ENCODE peak calls at places on chromosomes 6 and 20, in five cellular contexts. W is fibroblast of lung, B is ascending aorta, Z is esophagus squamous epithelium, C is dorsolateral prefrontal cortex. N is an unnamed sample.

GRCh38 chr20:6999381-6999780 is 231.9 kb downstream of the BMP2 start:
- DNase-seq in W (no peak), B (no peak), Z (no peak), C (no peak), N (no peak)

GRCh38 chr20:57633945-57634491 is 13.8 kb upstream of the ZBP1 start:
- DNase-seq in W (no peak), B (no peak), Z (no peak), C (no peak), N (no peak)

GRCh38 chr6:52399511-52400315 is 20.4 kb upstream of the EFHC1 start:
- DNase-seq in W (peak; percentile 77), B (no peak), Z (no peak), C (no peak), N (peak; percentile 58)

GRCh38 chr6:146341498-146342230 is 202.0 kb upstream of the RAB32 start:
- DNase-seq in W (no peak), B (no peak), Z (no peak), C (no peak), N (no peak)

GRCh38 chr6:87714093-87714809 is 12.2 kb upstream of the AKIRIN2 start:
- DNase-seq in W (peak; percentile 88), B (no peak), Z (no peak), C (no peak), N (peak; percentile 61)

GRCh38 chr20:36653456-36653855 is 7.5 kb upstream of the SLA2 start:
- DNase-seq in W (no peak), B (no peak), Z (no peak), C (no peak), N (no peak)

GRCh38 chr20:10672579-10673127 is 1.1 kb downstream of the JAG1 start:
- DNase-seq in W (peak; percentile 65), B (no peak), Z (no peak), C (peak; percentile 42), N (no peak)

GRCh38 chr20:50248104-50248631 is 57.5 kb downstream of the CEBPB start:
- DNase-seq in W (peak; percentile 35), B (no peak), Z (no peak), C (no peak), N (no peak)

GRCh38 chr6:26223677-26224546 is 136.7 kb downstream of the HFE start:
- DNase-seq in W (peak; percentile 98), B (no peak), Z (no peak), C (no peak), N (peak; percentile 63)

GRCh38 chr6:44430322-44430721 is 42.8 kb downstream of the CDC5L start:
- DNase-seq in W (peak; percentile 37), B (no peak), Z (no peak), C (no peak), N (no peak)

GRCh38 chr6:157786221-157786620 is 36.8 kb upstream of the SNX9 start:
- DNase-seq in W (no peak), B (no peak), Z (no peak), C (no peak), N (no peak)

GRCh38 chr6:2222275-2222842 is 23.0 kb downstream of the GMDS start:
- DNase-seq in W (no peak), B (no peak), Z (no peak), C (no peak), N (no peak)

GRCh38 chr6:48141975-48142374 is 31.0 kb upstream of the PTCHD4 start:
- DNase-seq in W (no peak), B (no peak), Z (no peak), C (no peak), N (no peak)

GRCh38 chr6:106525111-106525884 is 104.0 kb downstream of the RTN4IP1 start:
- DNase-seq in W (no peak), B (no peak), Z (no peak), C (no peak), N (no peak)

GRCh38 chr6:36029464-36029863 is 1.9 kb downstream of the MAPK14 start:
- DNase-seq in W (peak; percentile 91), B (no peak), Z (no peak), C (no peak), N (peak; percentile 4)

GRCh38 chr6:72316675-72317380 is 305.0 kb upstream of the KCNQ5 start:
- DNase-seq in W (no peak), B (no peak), Z (no peak), C (no peak), N (no peak)

GRCh38 chr6:160277546-160277945 is 18.9 kb upstream of the SLC22A2 start:
- DNase-seq in W (no peak), B (no peak), Z (no peak), C (no peak), N (no peak)

GRCh38 chr20:31870703-31871601 is 518 bp downstream of the TTLL9 start:
- DNase-seq in W (no peak), B (no peak), Z (no peak), C (no peak), N (no peak)

GRCh38 chr6:41733707-41734665 is 1.4 kb downstream of the TFEB start:
- DNase-seq in W (peak; percentile 58), B (peak; percentile 39), Z (no peak), C (peak; percentile 79), N (peak; percentile 85)

GRCh38 chr6:31920803-31921202 is 6.7 kb upstream of the C2 start:
- DNase-seq in W (peak; percentile 75), B (no peak), Z (no peak), C (no peak), N (no peak)

GRCh38 chr20:3563548-3564177 is 92.8 kb downstream of the ATRN start:
- DNase-seq in W (peak; percentile 80), B (no peak), Z (no peak), C (no peak), N (peak; percentile 37)

GRCh38 chr6:1613631-1614447 is 4.1 kb downstream of the FOXC1 start:
- DNase-seq in W (peak; percentile 20), B (no peak), Z (no peak), C (no peak), N (no peak)

GRCh38 chr20:10715035-10715434 is 41.2 kb upstream of the JAG1 start:
- DNase-seq in W (peak; percentile 73), B (no peak), Z (no peak), C (no peak), N (peak; percentile 68)

GRCh38 chr6:12158686-12159415 is 131.3 kb upstream of the EDN1 start:
- DNase-seq in W (no peak), B (no peak), Z (no peak), C (no peak), N (no peak)

GRCh38 chr20:23659989-23660837 is 22.5 kb upstream of the CST3 start:
- DNase-seq in W (peak; percentile 82), B (no peak), Z (no peak), C (no peak), N (no peak)

GRCh38 chr20:35502352-35502751 is 27.1 kb downstream of the C20orf173 start:
- DNase-seq in W (no peak), B (no peak), Z (no peak), C (no peak), N (no peak)
- H3K4me3 ChIP-seq in W (no peak overlapping the region), B (no peak overlapping the region), Z (no peak overlapping the region), C (no peak overlapping the region), N (no peak overlapping the region)

GRCh38 chr20:33730946-33731692 is 677 bp upstream of the ZNF341 start:
- DNase-seq in W (no peak), B (no peak), Z (no peak), C (no peak), N (no peak)
- H3K4me3 ChIP-seq in W (peak overlapping the region; percentile 60), B (peak overlapping the region; percentile 81), Z (peak overlapping the region; percentile 51), C (peak overlapping the region; percentile 75), N (peak overlapping the region; percentile 58)

GRCh38 chr20:47969426-47969825 is 184.1 kb upstream of the SULF2 start:
- DNase-seq in W (no peak), B (no peak), Z (no peak), C (no peak), N (no peak)
- H3K4me3 ChIP-seq in W (no peak overlapping the region), B (no peak overlapping the region), Z (no peak overlapping the region), C (no peak overlapping the region), N (no peak overlapping the region)

GRCh38 chr20:54174452-54175175 is 828 bp upstream of the CYP24A1 start:
- DNase-seq in W (peak; percentile 9), B (no peak), Z (no peak), C (no peak), N (peak; percentile 46)
- H3K4me3 ChIP-seq in W (peak overlapping the region; percentile 3), B (peak overlapping the region; percentile 18), Z (no peak overlapping the region), C (peak overlapping the region; percentile 52), N (peak overlapping the region; percentile 83)

DNA sequence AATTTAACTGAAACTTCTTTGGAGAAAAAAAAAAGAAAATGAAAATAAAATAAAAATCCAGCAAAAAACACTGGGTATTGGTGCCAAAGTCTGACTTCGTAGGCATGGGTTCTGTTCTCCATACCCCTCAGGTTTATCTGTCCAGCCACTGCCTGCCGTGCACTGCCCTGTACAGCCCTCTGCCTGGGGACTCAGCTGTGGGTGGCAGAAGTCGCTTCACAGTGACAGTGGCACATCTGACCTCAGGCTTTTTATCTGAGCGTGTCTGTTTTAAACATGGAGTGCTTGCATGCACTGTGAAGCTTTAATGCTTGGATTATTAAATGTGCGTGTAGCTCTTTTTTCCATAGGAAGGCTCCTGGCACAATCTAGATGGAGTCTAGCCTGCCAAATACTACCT is 375.4 kb downstream of the UTRN start:
- DNase-seq in W (no peak), B (no peak), Z (no peak), C (no peak), N (no peak)
- H3K4me3 ChIP-seq in W (no peak overlapping the region), B (no peak overlapping the region), Z (no peak overlapping the region), C (no peak overlapping the region), N (no peak overlapping the region)

GRCh38 chr20:51532577-51533191 is 9.8 kb downstream of the NFATC2 start:
- DNase-seq in W (peak; percentile 19), B (peak; percentile 57), Z (no peak), C (peak; percentile 61), N (no peak)

GRCh38 chr20:51531712-51532456 is 10.6 kb downstream of the NFATC2 start:
- DNase-seq in W (no peak), B (no peak), Z (no peak), C (no peak), N (no peak)

GRCh38 chr20:51531141-51531710 is 11.3 kb downstream of the NFATC2 start:
- DNase-seq in W (no peak), B (no peak), Z (no peak), C (no peak), N (peak; percentile 14)

GRCh38 chr20:51534764-51535386 is 7.6 kb downstream of the NFATC2 start:
- DNase-seq in W (no peak), B (no peak), Z (no peak), C (no peak), N (no peak)

GRCh38 chr20:51533291-51534172 is 9.0 kb downstream of the NFATC2 start:
- DNase-seq in W (no peak), B (no peak), Z (no peak), C (no peak), N (no peak)
- H3K4me3 ChIP-seq in W (no peak overlapping the region), B (no peak overlapping the region), Z (no peak overlapping the region), C (no peak overlapping the region), N (no peak overlapping the region)